ENCODE peak calls at places on chromosomes 16 and 17, in six cellular contexts. One of them, this sample, is unnamed.

GRCh38 chr16:4728676-4729075 is 5.4 kb downstream of the ANKS3 start:
- DNase-seq in tibial artery: no peak
- DNase-seq in heart right ventricle: no peak
- DNase-seq in CD4-positive, alpha-beta T cell: no peak
- DNase-seq in AG04450: no peak
- DNase-seq in HCT116: no peak
- DNase-seq in this sample: no peak

GRCh38 chr17:83135692-83136091 is 56.3 kb downstream of the METRNL start:
- DNase-seq in tibial artery: peak
- DNase-seq in heart right ventricle: no peak
- DNase-seq in CD4-positive, alpha-beta T cell: no peak
- DNase-seq in AG04450: no peak
- DNase-seq in HCT116: no peak
- DNase-seq in this sample: no peak

GRCh38 chr16:86899156-86899555 is 320.8 kb downstream of the FOXL1 start:
- DNase-seq in tibial artery: peak
- DNase-seq in heart right ventricle: no peak
- DNase-seq in CD4-positive, alpha-beta T cell: no peak
- DNase-seq in AG04450: no peak
- DNase-seq in HCT116: no peak
- DNase-seq in this sample: no peak

GRCh38 chr17:56653877-56654276 is 60.4 kb downstream of the NOG start:
- DNase-seq in tibial artery: no peak
- DNase-seq in heart right ventricle: no peak
- DNase-seq in CD4-positive, alpha-beta T cell: peak
- DNase-seq in AG04450: no peak
- DNase-seq in HCT116: peak
- DNase-seq in this sample: no peak

GRCh38 chr17:61218438-61218837 is 181.2 kb upstream of the TBX2 start:
- DNase-seq in tibial artery: no peak
- DNase-seq in heart right ventricle: no peak
- DNase-seq in CD4-positive, alpha-beta T cell: no peak
- DNase-seq in AG04450: peak
- DNase-seq in HCT116: no peak
- DNase-seq in this sample: no peak

GRCh38 chr16:84138824-84139627 is 6.0 kb downstream of the HSDL1 start:
- DNase-seq in tibial artery: no peak
- DNase-seq in heart right ventricle: no peak
- DNase-seq in CD4-positive, alpha-beta T cell: no peak
- DNase-seq in AG04450: no peak
- DNase-seq in HCT116: peak
- DNase-seq in this sample: no peak

GRCh38 chr17:50763716-50764450 is 3.4 kb downstream of the ANKRD40CL start:
- DNase-seq in tibial artery: no peak
- DNase-seq in heart right ventricle: no peak
- DNase-seq in CD4-positive, alpha-beta T cell: no peak
- DNase-seq in AG04450: no peak
- DNase-seq in HCT116: no peak
- DNase-seq in this sample: no peak

GRCh38 chr16:8565498-8565897 is 24.8 kb downstream of the TMEM114 start:
- DNase-seq in tibial artery: no peak
- DNase-seq in heart right ventricle: no peak
- DNase-seq in CD4-positive, alpha-beta T cell: no peak
- DNase-seq in AG04450: no peak
- DNase-seq in HCT116: no peak
- DNase-seq in this sample: no peak

GRCh38 chr17:77540975-77541374 is 400.2 kb downstream of the SEC14L1 start:
- DNase-seq in tibial artery: no peak
- DNase-seq in heart right ventricle: no peak
- DNase-seq in CD4-positive, alpha-beta T cell: no peak
- DNase-seq in AG04450: no peak
- DNase-seq in HCT116: no peak
- DNase-seq in this sample: no peak

GRCh38 chr17:753407-753806 is 1.3 kb upstream of the GEMIN4 start:
- DNase-seq in tibial artery: no peak
- DNase-seq in heart right ventricle: no peak
- DNase-seq in CD4-positive, alpha-beta T cell: no peak
- DNase-seq in AG04450: no peak
- DNase-seq in HCT116: no peak
- DNase-seq in this sample: no peak

GRCh38 chr17:59846391-59847165 is 46.2 kb downstream of the TUBD1 start:
- DNase-seq in tibial artery: peak
- DNase-seq in heart right ventricle: no peak
- DNase-seq in CD4-positive, alpha-beta T cell: no peak
- DNase-seq in AG04450: peak
- DNase-seq in HCT116: peak
- DNase-seq in this sample: no peak

GRCh38 chr16:89155184-89155679 is 16.3 kb upstream of the CDH15 start:
- DNase-seq in tibial artery: peak
- DNase-seq in heart right ventricle: peak
- DNase-seq in CD4-positive, alpha-beta T cell: no peak
- DNase-seq in AG04450: peak
- DNase-seq in HCT116: no peak
- DNase-seq in this sample: no peak

GRCh38 chr17:82837586-82838320 is 2.1 kb downstream of the ZNF750 start:
- DNase-seq in tibial artery: no peak
- DNase-seq in heart right ventricle: no peak
- DNase-seq in CD4-positive, alpha-beta T cell: no peak
- DNase-seq in AG04450: no peak
- DNase-seq in HCT116: no peak
- DNase-seq in this sample: no peak

GRCh38 chr17:41773731-41774193 is 12.7 kb downstream of the JUP start:
- DNase-seq in tibial artery: no peak
- DNase-seq in heart right ventricle: no peak
- DNase-seq in CD4-positive, alpha-beta T cell: no peak
- DNase-seq in AG04450: no peak
- DNase-seq in HCT116: no peak
- DNase-seq in this sample: no peak

GRCh38 chr16:16139061-16139460 is 84.2 kb downstream of the ABCC6 start:
- DNase-seq in tibial artery: no peak
- DNase-seq in heart right ventricle: no peak
- DNase-seq in CD4-positive, alpha-beta T cell: no peak
- DNase-seq in AG04450: no peak
- DNase-seq in HCT116: no peak
- DNase-seq in this sample: no peak

GRCh38 chr16:71339481-71340171 is 18.9 kb upstream of the CALB2 start:
- DNase-seq in tibial artery: no peak
- DNase-seq in heart right ventricle: no peak
- DNase-seq in CD4-positive, alpha-beta T cell: no peak
- DNase-seq in AG04450: no peak
- DNase-seq in HCT116: no peak
- DNase-seq in this sample: no peak

GRCh38 chr16:46822270-46822669 is 8.7 kb downstream of the C16orf87 start:
- DNase-seq in tibial artery: no peak
- DNase-seq in heart right ventricle: no peak
- DNase-seq in CD4-positive, alpha-beta T cell: no peak
- DNase-seq in AG04450: peak
- DNase-seq in HCT116: no peak
- DNase-seq in this sample: no peak

GRCh38 chr17:82970818-82971610 is 108.4 kb upstream of the METRNL start:
- DNase-seq in tibial artery: no peak
- DNase-seq in heart right ventricle: no peak
- DNase-seq in CD4-positive, alpha-beta T cell: no peak
- DNase-seq in AG04450: no peak
- DNase-seq in HCT116: no peak
- DNase-seq in this sample: no peak

GRCh38 chr17:6327007-6327406 is 107.9 kb downstream of the AIPL1 start:
- DNase-seq in tibial artery: no peak
- DNase-seq in heart right ventricle: peak
- DNase-seq in CD4-positive, alpha-beta T cell: no peak
- DNase-seq in AG04450: no peak
- DNase-seq in HCT116: no peak
- DNase-seq in this sample: no peak

GRCh38 chr17:37312137-37312923 is 63.5 kb upstream of the C17orf78 start:
- DNase-seq in tibial artery: no peak
- DNase-seq in heart right ventricle: no peak
- DNase-seq in CD4-positive, alpha-beta T cell: no peak
- DNase-seq in AG04450: no peak
- DNase-seq in HCT116: no peak
- DNase-seq in this sample: no peak

GRCh38 chr16:270381-271255 is 5.1 kb downstream of the RGS11 start:
- DNase-seq in tibial artery: no peak
- DNase-seq in heart right ventricle: no peak
- DNase-seq in CD4-positive, alpha-beta T cell: no peak
- DNase-seq in AG04450: no peak
- DNase-seq in HCT116: no peak
- DNase-seq in this sample: no peak

GRCh38 chr16:89035698-89036570 is 57.7 kb upstream of the ACSF3 start:
- DNase-seq in tibial artery: no peak
- DNase-seq in heart right ventricle: peak
- DNase-seq in CD4-positive, alpha-beta T cell: no peak
- DNase-seq in AG04450: no peak
- DNase-seq in HCT116: no peak
- DNase-seq in this sample: no peak

GRCh38 chr17:80777274-80777673 is 214.4 kb upstream of the CHMP6 start:
- DNase-seq in tibial artery: no peak
- DNase-seq in heart right ventricle: no peak
- DNase-seq in CD4-positive, alpha-beta T cell: no peak
- DNase-seq in AG04450: no peak
- DNase-seq in HCT116: no peak
- DNase-seq in this sample: no peak

GRCh38 chr17:28725660-28726395 is at the start of gene TLCD1:
- DNase-seq in tibial artery: peak
- DNase-seq in heart right ventricle: peak
- DNase-seq in CD4-positive, alpha-beta T cell: peak
- DNase-seq in AG04450: no peak
- DNase-seq in HCT116: no peak
- DNase-seq in this sample: no peak

GRCh38 chr16:85535352-85536072 is 77.6 kb upstream of the GSE1 start:
- DNase-seq in tibial artery: no peak
- DNase-seq in heart right ventricle: no peak
- DNase-seq in CD4-positive, alpha-beta T cell: no peak
- DNase-seq in AG04450: no peak
- DNase-seq in HCT116: no peak
- DNase-seq in this sample: no peak

GRCh38 chr16:80319181-80319580 is 221.6 kb upstream of the DYNLRB2 start:
- DNase-seq in tibial artery: no peak
- DNase-seq in heart right ventricle: no peak
- DNase-seq in CD4-positive, alpha-beta T cell: no peak
- DNase-seq in AG04450: no peak
- DNase-seq in HCT116: no peak
- DNase-seq in this sample: no peak

GRCh38 chr17:72602517-72603345 is 481.9 kb downstream of the SOX9 start:
- DNase-seq in tibial artery: no peak
- DNase-seq in heart right ventricle: no peak
- DNase-seq in CD4-positive, alpha-beta T cell: no peak
- DNase-seq in AG04450: no peak
- DNase-seq in HCT116: peak
- DNase-seq in this sample: no peak

GRCh38 chr16:86509759-86510464 is 415 bp upstream of the FOXF1 start:
- DNase-seq in tibial artery: no peak
- DNase-seq in heart right ventricle: peak
- DNase-seq in CD4-positive, alpha-beta T cell: no peak
- DNase-seq in AG04450: peak
- DNase-seq in HCT116: no peak
- DNase-seq in this sample: no peak

GRCh38 chr16:54253118-54253517 is 33.5 kb downstream of the IRX3 start:
- DNase-seq in tibial artery: no peak
- DNase-seq in heart right ventricle: no peak
- DNase-seq in CD4-positive, alpha-beta T cell: no peak
- DNase-seq in AG04450: no peak
- DNase-seq in HCT116: no peak
- DNase-seq in this sample: no peak

GRCh38 chr17:30541802-30542201 is 64.6 kb downstream of the GOSR1 start:
- DNase-seq in tibial artery: no peak
- DNase-seq in heart right ventricle: no peak
- DNase-seq in CD4-positive, alpha-beta T cell: no peak
- DNase-seq in AG04450: no peak
- DNase-seq in HCT116: no peak
- DNase-seq in this sample: no peak
- TF ChIP-seq CTCF in tibial artery: no peak
- TF ChIP-seq CTCF in heart right ventricle: no peak
- TF ChIP-seq CTCF in CD4-positive, alpha-beta T cell: no peak
- TF ChIP-seq CTCF in AG04450: no peak
- TF ChIP-seq CTCF in HCT116: no peak
- TF ChIP-seq CTCF in this sample: no peak

DNA sequence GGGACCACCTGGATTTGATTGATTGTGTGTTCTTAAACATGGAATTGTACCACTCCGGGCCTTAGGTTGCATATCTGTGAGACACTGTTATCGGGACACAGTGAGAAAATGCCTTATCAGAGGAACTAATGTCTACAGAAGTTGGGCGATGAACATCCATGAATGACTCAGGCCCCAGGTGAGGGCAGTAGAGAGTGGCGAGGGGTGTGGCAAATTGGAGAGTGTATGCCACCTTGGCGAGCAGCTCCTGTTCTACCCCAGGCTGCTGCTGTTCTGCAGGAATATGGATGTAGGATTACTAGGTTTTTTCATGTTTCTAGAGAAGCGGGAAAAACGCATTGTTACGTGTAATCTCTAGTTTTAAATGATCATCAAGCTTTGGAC is 38.8 kb downstream of the CLEC16A start:
- DNase-seq in tibial artery: no peak
- DNase-seq in heart right ventricle: no peak
- DNase-seq in CD4-positive, alpha-beta T cell: no peak
- DNase-seq in AG04450: no peak
- DNase-seq in HCT116: no peak
- DNase-seq in this sample: no peak
- TF ChIP-seq CTCF in tibial artery: no peak
- TF ChIP-seq CTCF in heart right ventricle: no peak
- TF ChIP-seq CTCF in CD4-positive, alpha-beta T cell: no peak
- TF ChIP-seq CTCF in AG04450: peak
- TF ChIP-seq CTCF in HCT116: peak
- TF ChIP-seq CTCF in this sample: no peak

GRCh38 chr16:78094998-78095397 is 4.5 kb upstream of the WWOX start:
- DNase-seq in tibial artery: no peak
- DNase-seq in heart right ventricle: no peak
- DNase-seq in CD4-positive, alpha-beta T cell: no peak
- DNase-seq in AG04450: no peak
- DNase-seq in HCT116: no peak
- DNase-seq in this sample: no peak

GRCh38 chr16:78092755-78093154 is 6.7 kb upstream of the WWOX start:
- DNase-seq in tibial artery: no peak
- DNase-seq in heart right ventricle: no peak
- DNase-seq in CD4-positive, alpha-beta T cell: no peak
- DNase-seq in AG04450: no peak
- DNase-seq in HCT116: no peak
- DNase-seq in this sample: no peak

GRCh38 chr16:78096386-78096785 is 3.1 kb upstream of the WWOX start:
- DNase-seq in tibial artery: no peak
- DNase-seq in heart right ventricle: no peak
- DNase-seq in CD4-positive, alpha-beta T cell: no peak
- DNase-seq in AG04450: no peak
- DNase-seq in HCT116: no peak
- DNase-seq in this sample: no peak

GRCh38 chr16:78091419-78091818 is 8.0 kb upstream of the WWOX start:
- DNase-seq in tibial artery: no peak
- DNase-seq in heart right ventricle: no peak
- DNase-seq in CD4-positive, alpha-beta T cell: no peak
- DNase-seq in AG04450: no peak
- DNase-seq in HCT116: no peak
- DNase-seq in this sample: no peak

GRCh38 chr16:78094166-78094565 is 5.3 kb upstream of the WWOX start:
- DNase-seq in tibial artery: no peak
- DNase-seq in heart right ventricle: no peak
- DNase-seq in CD4-positive, alpha-beta T cell: no peak
- DNase-seq in AG04450: no peak
- DNase-seq in HCT116: no peak
- DNase-seq in this sample: no peak
- TF ChIP-seq CTCF in tibial artery: no peak
- TF ChIP-seq CTCF in heart right ventricle: no peak
- TF ChIP-seq CTCF in CD4-positive, alpha-beta T cell: no peak
- TF ChIP-seq CTCF in AG04450: peak
- TF ChIP-seq CTCF in HCT116: peak
- TF ChIP-seq CTCF in this sample: no peak

GRCh38 chr17:17500999-17501605 is 4.9 kb upstream of the RASD1 start:
- DNase-seq in tibial artery: no peak
- DNase-seq in heart right ventricle: no peak
- DNase-seq in CD4-positive, alpha-beta T cell: no peak
- DNase-seq in AG04450: no peak
- DNase-seq in HCT116: no peak
- DNase-seq in this sample: no peak
- TF ChIP-seq CTCF in tibial artery: no peak
- TF ChIP-seq CTCF in heart right ventricle: no peak
- TF ChIP-seq CTCF in CD4-positive, alpha-beta T cell: no peak
- TF ChIP-seq CTCF in AG04450: peak
- TF ChIP-seq CTCF in HCT116: peak
- TF ChIP-seq CTCF in this sample: no peak

This sample was measured in omental fat pad.